ENCODE peak calls at places on chromosomes 3 and 15, in four cellular contexts. M, H, E and S are unnamed samples.
A peak's percentile ranks its signal among the peaks of the same experiment; 100 is the strongest.

GRCh38 chr3:128439226-128439625 is 27.5 kb downstream of the DNAJB8 start:
- DNase-seq in E (no peak), M (no peak), H (no peak), S (no peak)

GRCh38 chr15:76178321-76178720 is 118.5 kb downstream of the TMEM266 start:
- DNase-seq in M (no peak), H (no peak), E (no peak), S (no peak)

GRCh38 chr3:31452495-31453106 is 80.1 kb upstream of the STT3B start:
- DNase-seq in E (no peak), H (no peak), M (no peak), S (no peak)

GRCh38 chr3:7194081-7194835 is 333.3 kb downstream of the GRM7 start:
- DNase-seq in E (no peak), H (no peak), M (no peak), S (no peak)

GRCh38 chr15:72994778-72995177 is 57.5 kb upstream of the NEO1 start:
- DNase-seq in H (no peak), E (no peak), M (no peak), S (no peak)

GRCh38 chr3:31770822-31771326 is 210.2 kb downstream of the OSBPL10 start:
- DNase-seq in H (no peak), E (no peak), M (no peak), S (no peak)

GRCh38 chr15:42155546-42156265 is 730 bp downstream of the PLA2G4F start:
- DNase-seq in E (no peak), M (peak; percentile 55), H (no peak), S (no peak)

GRCh38 chr15:86125775-86126174 is 46.1 kb downstream of the AGBL1 start:
- DNase-seq in H (no peak), M (no peak), E (no peak), S (no peak)

GRCh38 chr15:72197460-72198409 is at the start of gene GRAMD2A:
- DNase-seq in M (no peak), E (no peak), H (no peak), S (no peak)

GRCh38 chr3:79985866-79986265 is 218.1 kb upstream of the ROBO1 start:
- DNase-seq in H (no peak), M (no peak), E (no peak), S (no peak)

GRCh38 chr15:71444866-71445590 is 329.8 kb downstream of the THSD4 start:
- DNase-seq in M (no peak), E (no peak), H (peak; percentile 86), S (no peak)

GRCh38 chr3:51622868-51623267 is 48.2 kb upstream of the TEX264 start:
- DNase-seq in M (no peak), E (no peak), H (no peak), S (no peak)
- TF ChIP-seq SP1 in M (no peak), E (no peak), H (no peak), S (no peak)

DNA sequence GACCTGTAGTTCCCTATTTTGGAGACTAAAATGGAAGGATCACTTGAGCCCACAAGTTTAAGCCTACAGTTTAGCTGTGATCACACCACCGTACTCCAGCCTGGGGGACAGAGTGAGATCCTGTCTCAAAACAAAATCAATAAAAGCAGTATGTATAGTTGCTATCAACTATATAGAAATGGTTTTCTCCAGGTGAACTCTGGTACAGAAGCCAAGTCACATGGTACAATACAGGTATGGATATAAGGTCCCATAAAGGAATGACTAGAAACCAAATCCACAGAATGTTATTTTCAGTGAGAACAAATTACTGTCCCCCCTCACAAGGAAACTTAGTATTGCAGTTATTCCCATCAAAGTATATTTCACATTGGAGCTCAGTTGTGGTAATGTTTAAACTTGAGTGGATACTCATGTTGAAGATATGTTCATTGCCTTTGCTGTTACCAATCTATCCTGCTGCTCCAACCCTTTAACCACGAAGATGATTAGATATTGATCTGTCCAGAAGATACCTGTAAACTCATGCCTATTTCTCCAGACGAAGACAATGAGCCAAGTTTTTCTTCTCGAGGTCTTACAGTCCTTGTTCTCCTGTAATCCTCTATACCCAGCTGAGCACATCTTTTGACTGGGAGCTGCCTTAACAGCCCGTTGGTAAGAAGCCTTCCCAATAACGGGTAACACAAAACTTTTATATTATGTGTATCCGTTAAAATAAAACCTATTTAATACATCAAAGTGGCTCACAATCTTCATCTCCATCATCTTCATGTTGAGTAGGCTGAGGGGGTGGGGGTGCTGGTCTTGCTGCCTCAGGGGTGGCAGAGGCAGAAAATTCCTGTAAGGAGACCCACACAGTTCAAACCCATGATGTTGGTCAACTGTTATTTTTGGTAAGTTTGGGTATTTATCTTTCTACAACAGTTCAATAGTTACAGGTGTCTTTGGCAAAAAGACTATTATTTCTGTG is 24.6 kb downstream of the TRA2B start:
- DNase-seq in H (no peak), E (no peak), M (no peak), S (no peak)
- TF ChIP-seq FOXM1 in H (no peak), E (no peak), M (no peak), S (no peak)

GRCh38 chr15:34279341-34279740 is 54.5 kb downstream of the EMC4 start:
- DNase-seq in M (no peak), E (no peak), H (no peak), S (no peak)

GRCh38 chr15:34280193-34280592 is 55.4 kb downstream of the EMC4 start:
- DNase-seq in M (no peak), E (no peak), H (no peak), S (no peak)

GRCh38 chr15:34275721-34276120 is 50.9 kb downstream of the EMC4 start:
- DNase-seq in E (no peak), H (no peak), M (no peak), S (no peak)

GRCh38 chr15:34271493-34271892 is 46.7 kb downstream of the EMC4 start:
- DNase-seq in H (peak; percentile 3), E (no peak), M (no peak), S (no peak)

GRCh38 chr15:34275154-34275553 is 50.3 kb downstream of the EMC4 start:
- DNase-seq in M (no peak), H (no peak), E (no peak), S (no peak)
- TF ChIP-seq BHLHE40 in M (no peak), H (no peak), E (no peak), S (no peak)

GRCh38 chr3:58646503-58646902 is 20.1 kb downstream of the FAM3D start:
- DNase-seq in M (no peak), E (no peak), H (no peak), S (no peak)
- TF ChIP-seq SP1 in M (no peak), E (no peak), H (no peak), S (no peak)

GRCh38 chr3:15581471-15582394 is 19.6 kb downstream of the HACL1 start:
- DNase-seq in E (no peak), M (no peak), H (no peak), S (no peak)
- TF ChIP-seq FOXM1 in E (no peak), M (no peak), H (no peak), S (no peak)

GRCh38 chr3:197495059-197495455 is 60.7 kb downstream of the BDH1 start:
- DNase-seq in H (no peak), E (peak; percentile 27), M (no peak), S (no peak)

GRCh38 chr3:197496746-197497125 is 59.0 kb downstream of the BDH1 start:
- DNase-seq in M (no peak), E (no peak), H (no peak), S (no peak)

GRCh38 chr3:197495499-197495898 is 60.3 kb downstream of the BDH1 start:
- DNase-seq in H (no peak), M (no peak), E (peak; percentile 33), S (no peak)

GRCh38 chr3:197494366-197495058 is 61.3 kb downstream of the BDH1 start:
- DNase-seq in H (peak; percentile 71), M (no peak), E (no peak), S (no peak)

GRCh38 chr3:197495999-197496745 is 59.6 kb downstream of the BDH1 start:
- DNase-seq in M (no peak), E (no peak), H (no peak), S (no peak)
- TF ChIP-seq BHLHE40 in M (no peak), E (no peak), H (no peak), S (no peak)